ENCODE peak calls at places on chromosomes 2 and 18, in seven cellular contexts. A, K, V, H, W, M and Q are unnamed samples.

GRCh38 chr2:238302076-238302475 is 13.7 kb upstream of the PER2 start:
- DNase-seq in A (no peak), K (no peak), V (no peak), H (no peak), W (peak), M (no peak), Q (no peak)

GRCh38 chr2:238388794-238389193 is 37.9 kb upstream of the ASB1 start:
- DNase-seq in A (no peak), K (no peak), V (no peak), H (no peak), W (no peak), M (no peak), Q (no peak)

GRCh38 chr2:44778671-44779476 is 162.6 kb upstream of the SIX3 start:
- DNase-seq in A (no peak), K (peak), V (no peak), H (no peak), W (no peak), M (no peak), Q (no peak)

GRCh38 chr2:47486858-47487497 is 84.0 kb downstream of the MSH2 start:
- DNase-seq in A (no peak), K (no peak), V (no peak), H (no peak), W (peak), M (no peak), Q (no peak)

GRCh38 chr18:57768557-57769326 is 34.4 kb downstream of the ATP8B1 start:
- DNase-seq in A (peak), K (no peak), V (no peak), H (no peak), W (peak), M (no peak), Q (no peak)

GRCh38 chr18:55780591-55781071 is 192.6 kb upstream of the TCF4 start:
- DNase-seq in A (no peak), K (no peak), V (no peak), H (no peak), W (peak), M (no peak), Q (no peak)

GRCh38 chr2:38935568-38936172 is 46.0 kb downstream of the ARHGEF33 start:
- DNase-seq in A (no peak), K (no peak), V (no peak), H (no peak), W (peak), M (no peak), Q (no peak)

GRCh38 chr18:53509886-53510285 is 714.6 kb downstream of the MBD2 start:
- DNase-seq in A (no peak), K (no peak), V (no peak), H (no peak), W (no peak), M (no peak), Q (no peak)

GRCh38 chr2:1339757-1340515 is 73.3 kb upstream of the TPO start:
- DNase-seq in A (no peak), K (no peak), V (no peak), H (no peak), W (no peak), M (no peak), Q (no peak)

GRCh38 chr2:65357095-65357958 is 75.1 kb downstream of the SPRED2 start:
- DNase-seq in A (no peak), K (no peak), V (no peak), H (no peak), W (no peak), M (no peak), Q (no peak)

GRCh38 chr18:63342206-63342605 is 22.6 kb upstream of the BCL2 start:
- DNase-seq in A (no peak), K (no peak), V (no peak), H (no peak), W (peak), M (no peak), Q (no peak)

GRCh38 chr2:43163365-43163715 is 63.1 kb downstream of the ZFP36L2 start:
- DNase-seq in A (no peak), K (no peak), V (no peak), H (no peak), W (no peak), M (no peak), Q (no peak)

GRCh38 chr2:36370281-36370680 is 14.7 kb downstream of the CRIM1 start:
- DNase-seq in A (no peak), K (no peak), V (no peak), H (no peak), W (no peak), M (no peak), Q (no peak)

GRCh38 chr2:187002242-187002641 is 153.3 kb upstream of the ZSWIM2 start:
- DNase-seq in A (no peak), K (no peak), V (no peak), H (no peak), W (no peak), M (no peak), Q (no peak)

GRCh38 chr18:74994502-74995403 is 214.2 kb downstream of the PTGR3 start:
- DNase-seq in A (no peak), K (no peak), V (no peak), H (no peak), W (peak), M (no peak), Q (peak)

GRCh38 chr2:98835831-98836385 is 100.1 kb downstream of the CRACDL start:
- DNase-seq in A (no peak), K (no peak), V (no peak), H (no peak), W (no peak), M (no peak), Q (no peak)

GRCh38 chr2:101961287-101962242 is 30.2 kb upstream of the IL1R2 start:
- DNase-seq in A (peak), K (peak), V (no peak), H (peak), W (peak), M (peak), Q (peak)

GRCh38 chr2:226838758-226839555 is 3.1 kb downstream of the RHBDD1 start:
- DNase-seq in A (no peak), K (no peak), V (no peak), H (peak), W (no peak), M (no peak), Q (no peak)

GRCh38 chr2:32721376-32721775 is 93.5 kb downstream of the TTC27 start:
- DNase-seq in A (no peak), K (no peak), V (no peak), H (no peak), W (no peak), M (no peak), Q (no peak)

DNA sequence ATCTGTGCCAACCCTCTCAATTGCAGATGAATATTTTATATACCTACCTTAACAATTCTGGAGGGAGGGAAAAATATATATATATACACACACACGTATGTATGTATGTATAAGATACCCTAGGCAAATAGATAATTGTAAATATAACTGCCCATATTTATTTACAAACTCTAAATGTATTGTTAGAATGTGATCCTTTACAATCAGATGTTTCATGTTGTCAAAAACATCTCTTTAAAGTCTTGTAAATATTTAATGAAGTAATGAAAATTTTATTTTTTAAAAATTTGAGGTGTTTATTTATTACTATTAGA is 11.6 kb downstream of the ANKRD12 start:
- DNase-seq in A (no peak), K (no peak), V (no peak), H (no peak), W (no peak), M (no peak), Q (no peak)
- H3K27ac ChIP-seq in A (no peak), K (peak), V (no peak), H (peak), W (no peak), M (no peak), Q (peak)

DNA sequence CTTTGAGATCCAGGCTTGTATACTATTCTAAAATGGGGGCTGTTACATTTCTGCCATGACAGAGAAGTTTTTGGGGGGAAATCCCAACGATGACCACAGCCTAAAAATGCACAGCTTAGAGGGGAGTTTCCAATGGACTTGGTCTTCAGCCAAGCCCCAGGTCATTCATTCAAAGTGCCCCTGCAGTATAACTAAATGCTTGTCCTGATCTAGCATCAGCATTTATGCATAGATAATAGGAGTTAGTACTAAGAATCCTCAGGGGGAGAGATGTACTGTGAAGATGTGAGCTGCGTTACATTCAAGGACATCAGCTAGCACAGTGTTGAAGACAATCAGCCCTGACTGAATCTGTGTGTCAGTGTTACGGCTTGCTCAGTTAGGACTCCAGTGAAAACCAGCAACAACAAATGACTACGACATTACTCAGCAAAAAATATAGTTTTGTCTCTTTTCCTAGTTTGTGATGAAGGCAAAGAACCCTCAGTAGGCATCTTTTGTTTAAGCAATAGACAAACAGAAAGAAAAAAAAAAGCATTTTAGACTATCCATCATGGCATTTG is 160.9 kb downstream of the ZEB2 start:
- DNase-seq in A (no peak), K (no peak), V (no peak), H (no peak), W (peak), M (no peak), Q (no peak)
- H3K27ac ChIP-seq in A (peak), K (no peak), V (no peak), H (peak), W (peak), M (no peak), Q (no peak)

DNA sequence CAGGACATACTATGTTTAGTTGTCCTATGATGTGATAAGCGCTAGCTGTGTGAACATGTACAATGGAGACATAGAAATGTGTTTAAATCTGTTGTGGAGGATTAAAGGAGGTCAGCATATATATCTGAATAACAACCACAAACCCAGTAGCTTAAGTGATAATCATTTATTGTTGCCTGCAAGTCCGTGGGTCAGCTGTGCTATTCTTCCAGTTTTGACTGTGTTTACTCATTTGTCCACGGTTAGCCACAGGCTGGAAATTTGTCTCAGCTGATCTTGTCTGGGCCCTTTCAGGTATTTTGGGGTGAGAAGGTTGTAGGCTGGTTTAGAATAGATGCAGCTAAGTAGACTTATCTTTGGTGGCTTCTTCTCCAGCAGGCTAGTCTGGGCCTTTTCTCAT is 110.4 kb downstream of the PARD3B start:
- DNase-seq in A (no peak), K (no peak), V (no peak), H (no peak), W (peak), M (no peak), Q (no peak)
- H3K27ac ChIP-seq in A (no peak), K (no peak), V (no peak), H (no peak), W (no peak), M (no peak), Q (no peak)

DNA sequence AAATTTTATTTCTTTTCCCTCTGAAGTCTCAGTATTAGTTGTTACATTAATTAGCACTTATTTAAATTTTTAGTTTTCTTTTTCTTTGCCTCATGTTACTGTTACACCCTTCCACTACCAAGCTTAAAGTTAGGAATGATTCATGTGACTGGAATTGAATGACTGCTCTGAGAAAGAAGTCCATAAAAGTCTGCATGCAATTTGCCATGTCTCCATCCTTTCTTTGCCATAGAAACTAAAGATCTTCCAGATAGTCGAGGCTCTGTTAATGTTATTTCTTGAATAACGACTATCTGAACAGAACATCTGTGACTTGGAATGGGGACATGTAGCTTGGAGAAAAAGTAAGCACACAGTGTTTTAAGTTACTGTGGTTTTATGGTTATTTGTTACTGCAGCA is 1269.8 kb upstream of the PIK3C3 start:
- DNase-seq in A (no peak), K (no peak), V (no peak), H (no peak), W (peak), M (no peak), Q (no peak)
- H3K27ac ChIP-seq in A (no peak), K (no peak), V (no peak), H (no peak), W (no peak), M (no peak), Q (no peak)

GRCh38 chr2:5562865-5563264 is 129.3 kb upstream of the SOX11 start:
- DNase-seq in A (no peak), K (no peak), V (no peak), H (no peak), W (no peak), M (no peak), Q (no peak)
- H3K27ac ChIP-seq in A (no peak), K (no peak), V (no peak), H (no peak), W (no peak), M (no peak), Q (no peak)

DNA sequence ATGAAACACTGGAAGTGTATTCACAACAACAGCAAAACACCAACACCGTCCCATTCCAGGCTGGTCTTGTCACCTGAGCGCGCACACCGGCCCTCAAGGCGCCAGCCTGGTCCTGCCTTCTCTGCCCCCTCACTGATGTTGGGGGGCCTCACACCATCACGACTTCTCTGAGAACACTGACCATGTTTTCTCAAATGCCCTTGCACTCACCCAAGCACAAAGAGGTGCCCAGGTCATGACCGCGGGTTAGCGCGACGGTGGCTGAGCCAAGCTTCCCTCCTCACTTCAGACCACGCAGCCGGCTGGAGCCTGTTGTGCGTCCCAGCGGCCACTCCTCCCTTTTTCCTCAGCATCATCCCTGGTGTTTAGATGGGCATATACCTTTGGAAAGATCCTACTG is 101.3 kb upstream of the SALL3 start:
- DNase-seq in A (no peak), K (no peak), V (no peak), H (no peak), W (no peak), M (peak), Q (no peak)
- H3K27ac ChIP-seq in A (no peak), K (no peak), V (no peak), H (no peak), W (no peak), M (no peak), Q (no peak)

GRCh38 chr2:205758051-205758450 is 75.8 kb downstream of the NRP2 start:
- DNase-seq in A (no peak), K (no peak), V (no peak), H (peak), W (peak), M (no peak), Q (no peak)
- H3K27ac ChIP-seq in A (no peak), K (no peak), V (no peak), H (peak), W (peak), M (no peak), Q (peak)

GRCh38 chr2:179938026-179938425 is 69.1 kb downstream of the CWC22 start:
- DNase-seq in A (no peak), K (no peak), V (no peak), H (no peak), W (no peak), M (no peak), Q (no peak)
- H3K27ac ChIP-seq in A (no peak), K (no peak), V (no peak), H (no peak), W (no peak), M (no peak), Q (no peak)